ENCODE peak calls at places on chromosome 20, in eight cellular contexts. One of them, this sample, is unnamed.

GRCh38 chr20:51492167-51493092 is 50.1 kb downstream of the NFATC2 start:
- DNase-seq in endodermal cell: no peak
- DNase-seq in SK-N-SH: no peak
- DNase-seq in nephron progenitor cell: no peak
- DNase-seq in BJ: no peak
- DNase-seq in breast epithelium: no peak
- DNase-seq in suprapubic skin: peak; percentile 71
- DNase-seq in fibroblast of lung: peak; percentile 77
- DNase-seq in this sample: no peak

GRCh38 chr20:43786885-43787284 is 60.1 kb upstream of the GTSF1L start:
- DNase-seq in endodermal cell: no peak
- DNase-seq in SK-N-SH: no peak
- DNase-seq in nephron progenitor cell: no peak
- DNase-seq in BJ: no peak
- DNase-seq in breast epithelium: no peak
- DNase-seq in suprapubic skin: no peak
- DNase-seq in fibroblast of lung: no peak
- DNase-seq in this sample: no peak

GRCh38 chr20:59643616-59644061 is 39.3 kb downstream of the PHACTR3 start:
- DNase-seq in endodermal cell: no peak
- DNase-seq in SK-N-SH: no peak
- DNase-seq in nephron progenitor cell: no peak
- DNase-seq in BJ: no peak
- DNase-seq in breast epithelium: no peak
- DNase-seq in suprapubic skin: no peak
- DNase-seq in fibroblast of lung: no peak
- DNase-seq in this sample: no peak

GRCh38 chr20:62376112-62377063 is 9.3 kb upstream of the LAMA5 start:
- DNase-seq in endodermal cell: peak; percentile 96
- DNase-seq in SK-N-SH: no peak
- DNase-seq in nephron progenitor cell: peak; percentile 70
- DNase-seq in BJ: no peak
- DNase-seq in breast epithelium: no peak
- DNase-seq in suprapubic skin: no peak
- DNase-seq in fibroblast of lung: peak; percentile 49
- DNase-seq in this sample: no peak

GRCh38 chr20:39909447-39909846 is 779.6 kb downstream of the MAFB start:
- DNase-seq in endodermal cell: no peak
- DNase-seq in SK-N-SH: no peak
- DNase-seq in nephron progenitor cell: no peak
- DNase-seq in BJ: no peak
- DNase-seq in breast epithelium: no peak
- DNase-seq in suprapubic skin: no peak
- DNase-seq in fibroblast of lung: no peak
- DNase-seq in this sample: no peak

GRCh38 chr20:51456511-51457280 is 85.8 kb downstream of the NFATC2 start:
- DNase-seq in endodermal cell: peak; percentile 82
- DNase-seq in SK-N-SH: peak; percentile 89
- DNase-seq in nephron progenitor cell: peak; percentile 28
- DNase-seq in BJ: peak; percentile 78
- DNase-seq in breast epithelium: peak; percentile 97
- DNase-seq in suprapubic skin: peak; percentile 96
- DNase-seq in fibroblast of lung: peak; percentile 95
- DNase-seq in this sample: no peak

GRCh38 chr20:50982372-50982771 is 23.8 kb downstream of the MOCS3 start:
- DNase-seq in endodermal cell: no peak
- DNase-seq in SK-N-SH: no peak
- DNase-seq in nephron progenitor cell: no peak
- DNase-seq in BJ: peak; percentile 63
- DNase-seq in breast epithelium: peak; percentile 86
- DNase-seq in suprapubic skin: peak; percentile 86
- DNase-seq in fibroblast of lung: peak; percentile 67
- DNase-seq in this sample: no peak

GRCh38 chr20:47306095-47306494 is 50.4 kb downstream of the ZMYND8 start:
- DNase-seq in endodermal cell: no peak
- DNase-seq in SK-N-SH: no peak
- DNase-seq in nephron progenitor cell: no peak
- DNase-seq in BJ: no peak
- DNase-seq in breast epithelium: no peak
- DNase-seq in suprapubic skin: no peak
- DNase-seq in fibroblast of lung: no peak
- DNase-seq in this sample: no peak

GRCh38 chr20:49713779-49714712 is at the start of gene B4GALT5:
- DNase-seq in endodermal cell: peak; percentile 96
- DNase-seq in SK-N-SH: peak; percentile 95
- DNase-seq in nephron progenitor cell: peak; percentile 87
- DNase-seq in BJ: no peak
- DNase-seq in breast epithelium: no peak
- DNase-seq in suprapubic skin: peak; percentile 84
- DNase-seq in fibroblast of lung: peak; percentile 72
- DNase-seq in this sample: peak; percentile 91

GRCh38 chr20:48849779-48850178 is 22.0 kb upstream of the PREX1 start:
- DNase-seq in endodermal cell: no peak
- DNase-seq in SK-N-SH: no peak
- DNase-seq in nephron progenitor cell: no peak
- DNase-seq in BJ: no peak
- DNase-seq in breast epithelium: no peak
- DNase-seq in suprapubic skin: no peak
- DNase-seq in fibroblast of lung: no peak
- DNase-seq in this sample: no peak

GRCh38 chr20:25346349-25346748 is 44.3 kb downstream of the ABHD12 start:
- DNase-seq in endodermal cell: no peak
- DNase-seq in SK-N-SH: no peak
- DNase-seq in nephron progenitor cell: no peak
- DNase-seq in BJ: no peak
- DNase-seq in breast epithelium: no peak
- DNase-seq in suprapubic skin: no peak
- DNase-seq in fibroblast of lung: no peak
- DNase-seq in this sample: no peak

GRCh38 chr20:8304124-8304800 is 172.2 kb downstream of the PLCB1 start:
- DNase-seq in endodermal cell: no peak
- DNase-seq in SK-N-SH: no peak
- DNase-seq in nephron progenitor cell: no peak
- DNase-seq in BJ: no peak
- DNase-seq in breast epithelium: no peak
- DNase-seq in suprapubic skin: no peak
- DNase-seq in fibroblast of lung: no peak
- DNase-seq in this sample: no peak

GRCh38 chr20:25009218-25010145 is 16.9 kb upstream of the APMAP start:
- DNase-seq in endodermal cell: peak; percentile 28
- DNase-seq in SK-N-SH: no peak
- DNase-seq in nephron progenitor cell: no peak
- DNase-seq in BJ: no peak
- DNase-seq in breast epithelium: no peak
- DNase-seq in suprapubic skin: no peak
- DNase-seq in fibroblast of lung: peak; percentile 57
- DNase-seq in this sample: peak; percentile 39

GRCh38 chr20:20843982-20844381 is 131.5 kb upstream of the RALGAPA2 start:
- DNase-seq in endodermal cell: peak; percentile 62
- DNase-seq in SK-N-SH: no peak
- DNase-seq in nephron progenitor cell: no peak
- DNase-seq in BJ: no peak
- DNase-seq in breast epithelium: no peak
- DNase-seq in suprapubic skin: no peak
- DNase-seq in fibroblast of lung: no peak
- DNase-seq in this sample: no peak

GRCh38 chr20:49445176-49445575 is 37.3 kb downstream of the KCNB1 start:
- DNase-seq in endodermal cell: peak; percentile 68
- DNase-seq in SK-N-SH: peak; percentile 44
- DNase-seq in nephron progenitor cell: no peak
- DNase-seq in BJ: no peak
- DNase-seq in breast epithelium: no peak
- DNase-seq in suprapubic skin: no peak
- DNase-seq in fibroblast of lung: no peak
- DNase-seq in this sample: no peak

GRCh38 chr20:19936801-19937583 is 80.2 kb upstream of the NAA20 start:
- DNase-seq in endodermal cell: no peak
- DNase-seq in SK-N-SH: no peak
- DNase-seq in nephron progenitor cell: no peak
- DNase-seq in BJ: no peak
- DNase-seq in breast epithelium: no peak
- DNase-seq in suprapubic skin: no peak
- DNase-seq in fibroblast of lung: no peak
- DNase-seq in this sample: no peak

GRCh38 chr20:37492945-37493344 is 28.1 kb upstream of the NNAT start:
- DNase-seq in endodermal cell: peak; percentile 33
- DNase-seq in SK-N-SH: no peak
- DNase-seq in nephron progenitor cell: no peak
- DNase-seq in BJ: no peak
- DNase-seq in breast epithelium: no peak
- DNase-seq in suprapubic skin: no peak
- DNase-seq in fibroblast of lung: no peak
- DNase-seq in this sample: no peak

GRCh38 chr20:49668181-49668877 is 45.3 kb downstream of the B4GALT5 start:
- DNase-seq in endodermal cell: no peak
- DNase-seq in SK-N-SH: no peak
- DNase-seq in nephron progenitor cell: peak; percentile 23
- DNase-seq in BJ: no peak
- DNase-seq in breast epithelium: no peak
- DNase-seq in suprapubic skin: no peak
- DNase-seq in fibroblast of lung: no peak
- DNase-seq in this sample: no peak

GRCh38 chr20:6265204-6265904 is 142.5 kb upstream of the FERMT1 start:
- DNase-seq in endodermal cell: no peak
- DNase-seq in SK-N-SH: peak; percentile 22
- DNase-seq in nephron progenitor cell: no peak
- DNase-seq in BJ: peak; percentile 4
- DNase-seq in breast epithelium: no peak
- DNase-seq in suprapubic skin: no peak
- DNase-seq in fibroblast of lung: peak; percentile 87
- DNase-seq in this sample: no peak

GRCh38 chr20:50317116-50317515 is 126.5 kb downstream of the CEBPB start:
- DNase-seq in endodermal cell: peak; percentile 80
- DNase-seq in SK-N-SH: no peak
- DNase-seq in nephron progenitor cell: no peak
- DNase-seq in BJ: no peak
- DNase-seq in breast epithelium: no peak
- DNase-seq in suprapubic skin: no peak
- DNase-seq in fibroblast of lung: no peak
- DNase-seq in this sample: no peak

GRCh38 chr20:4942336-4942735 is 59.0 kb downstream of the SLC23A2 start:
- DNase-seq in endodermal cell: no peak
- DNase-seq in SK-N-SH: no peak
- DNase-seq in nephron progenitor cell: no peak
- DNase-seq in BJ: peak; percentile 46
- DNase-seq in breast epithelium: no peak
- DNase-seq in suprapubic skin: no peak
- DNase-seq in fibroblast of lung: peak; percentile 65
- DNase-seq in this sample: no peak

GRCh38 chr20:57909763-57910331 is 200.0 kb upstream of the PMEPA1 start:
- DNase-seq in endodermal cell: no peak
- DNase-seq in SK-N-SH: no peak
- DNase-seq in nephron progenitor cell: no peak
- DNase-seq in BJ: no peak
- DNase-seq in breast epithelium: peak; percentile 33
- DNase-seq in suprapubic skin: peak; percentile 46
- DNase-seq in fibroblast of lung: no peak
- DNase-seq in this sample: no peak

GRCh38 chr20:52275243-52275817 is 83.8 kb upstream of the ZFP64 start:
- DNase-seq in endodermal cell: no peak
- DNase-seq in SK-N-SH: no peak
- DNase-seq in nephron progenitor cell: no peak
- DNase-seq in BJ: no peak
- DNase-seq in breast epithelium: no peak
- DNase-seq in suprapubic skin: no peak
- DNase-seq in fibroblast of lung: no peak
- DNase-seq in this sample: no peak

GRCh38 chr20:16747291-16747811 is 807 bp upstream of the OTOR start:
- DNase-seq in endodermal cell: no peak
- DNase-seq in SK-N-SH: no peak
- DNase-seq in nephron progenitor cell: no peak
- DNase-seq in BJ: no peak
- DNase-seq in breast epithelium: no peak
- DNase-seq in suprapubic skin: no peak
- DNase-seq in fibroblast of lung: no peak
- DNase-seq in this sample: no peak
- TF ChIP-seq CTCF in endodermal cell: peak; percentile 62
- TF ChIP-seq CTCF in SK-N-SH: no peak
- TF ChIP-seq CTCF in nephron progenitor cell: no peak
- TF ChIP-seq CTCF in BJ: no peak
- TF ChIP-seq CTCF in breast epithelium: no peak
- TF ChIP-seq CTCF in suprapubic skin: no peak
- TF ChIP-seq CTCF in fibroblast of lung: no peak
- TF ChIP-seq CTCF in this sample: peak; percentile 24

GRCh38 chr20:32638848-32639247 is 34.9 kb downstream of the C20orf203 start:
- DNase-seq in endodermal cell: peak; percentile 65
- DNase-seq in SK-N-SH: peak; percentile 81
- DNase-seq in nephron progenitor cell: no peak
- DNase-seq in BJ: no peak
- DNase-seq in breast epithelium: no peak
- DNase-seq in suprapubic skin: no peak
- DNase-seq in fibroblast of lung: peak; percentile 40
- DNase-seq in this sample: no peak
- TF ChIP-seq CTCF in endodermal cell: peak; percentile 73
- TF ChIP-seq CTCF in SK-N-SH: no peak
- TF ChIP-seq CTCF in nephron progenitor cell: no peak
- TF ChIP-seq CTCF in BJ: no peak
- TF ChIP-seq CTCF in breast epithelium: no peak
- TF ChIP-seq CTCF in suprapubic skin: no peak
- TF ChIP-seq CTCF in fibroblast of lung: no peak
- TF ChIP-seq CTCF in this sample: peak; percentile 42

GRCh38 chr20:841568-842546 is 8.3 kb downstream of the FAM110A start:
- DNase-seq in endodermal cell: peak; percentile 85
- DNase-seq in SK-N-SH: no peak
- DNase-seq in nephron progenitor cell: peak; percentile 23
- DNase-seq in BJ: no peak
- DNase-seq in breast epithelium: peak; percentile 92
- DNase-seq in suprapubic skin: no peak
- DNase-seq in fibroblast of lung: no peak
- DNase-seq in this sample: no peak
- TF ChIP-seq CTCF in endodermal cell: peak; percentile 49
- TF ChIP-seq CTCF in SK-N-SH: no peak
- TF ChIP-seq CTCF in nephron progenitor cell: no peak
- TF ChIP-seq CTCF in BJ: no peak
- TF ChIP-seq CTCF in breast epithelium: no peak
- TF ChIP-seq CTCF in suprapubic skin: no peak
- TF ChIP-seq CTCF in fibroblast of lung: no peak
- TF ChIP-seq CTCF in this sample: no peak

GRCh38 chr20:17946040-17946439 is 22.6 kb downstream of the SNX5 start:
- DNase-seq in endodermal cell: no peak
- DNase-seq in SK-N-SH: no peak
- DNase-seq in nephron progenitor cell: no peak
- DNase-seq in BJ: no peak
- DNase-seq in breast epithelium: no peak
- DNase-seq in suprapubic skin: no peak
- DNase-seq in fibroblast of lung: no peak
- DNase-seq in this sample: no peak

GRCh38 chr20:17943343-17943742 is 25.3 kb downstream of the SNX5 start:
- DNase-seq in endodermal cell: no peak
- DNase-seq in SK-N-SH: no peak
- DNase-seq in nephron progenitor cell: no peak
- DNase-seq in BJ: no peak
- DNase-seq in breast epithelium: no peak
- DNase-seq in suprapubic skin: no peak
- DNase-seq in fibroblast of lung: no peak
- DNase-seq in this sample: no peak

GRCh38 chr20:17947474-17947815 is 21.1 kb downstream of the SNX5 start:
- DNase-seq in endodermal cell: no peak
- DNase-seq in SK-N-SH: no peak
- DNase-seq in nephron progenitor cell: no peak
- DNase-seq in BJ: no peak
- DNase-seq in breast epithelium: no peak
- DNase-seq in suprapubic skin: no peak
- DNase-seq in fibroblast of lung: no peak
- DNase-seq in this sample: no peak

GRCh38 chr20:17946572-17947473 is 21.8 kb downstream of the SNX5 start:
- DNase-seq in endodermal cell: no peak
- DNase-seq in SK-N-SH: no peak
- DNase-seq in nephron progenitor cell: no peak
- DNase-seq in BJ: no peak
- DNase-seq in breast epithelium: no peak
- DNase-seq in suprapubic skin: no peak
- DNase-seq in fibroblast of lung: no peak
- DNase-seq in this sample: no peak

GRCh38 chr20:17944854-17945474 is 23.6 kb downstream of the SNX5 start:
- DNase-seq in endodermal cell: no peak
- DNase-seq in SK-N-SH: no peak
- DNase-seq in nephron progenitor cell: no peak
- DNase-seq in BJ: no peak
- DNase-seq in breast epithelium: no peak
- DNase-seq in suprapubic skin: no peak
- DNase-seq in fibroblast of lung: no peak
- DNase-seq in this sample: no peak
- TF ChIP-seq CTCF in endodermal cell: no peak
- TF ChIP-seq CTCF in SK-N-SH: no peak
- TF ChIP-seq CTCF in nephron progenitor cell: no peak
- TF ChIP-seq CTCF in BJ: no peak
- TF ChIP-seq CTCF in breast epithelium: no peak
- TF ChIP-seq CTCF in suprapubic skin: no peak
- TF ChIP-seq CTCF in fibroblast of lung: no peak
- TF ChIP-seq CTCF in this sample: no peak

This sample was measured in type B pancreatic cell.